ENCODE peak calls at places on chromosomes 7 and 10, in eight cellular contexts. C is HepG2, A is ovary, S is gastrocnemius medialis, G is tibial nerve, W is breast epithelium, P is Peyer's patch, Y is A549. T is an unnamed sample.

GRCh38 chr7:155665957-155666287 is 21.5 kb downstream of the RBM33 start:
- DNase-seq in C (no peak), A (no peak), S (no peak), G (no peak), W (no peak), P (no peak), Y (peak), T (peak)

GRCh38 chr7:41222704-41223103 is 480.2 kb downstream of the INHBA start:
- DNase-seq in C (no peak), A (no peak), S (no peak), G (no peak), W (no peak), P (no peak), Y (no peak), T (no peak)

GRCh38 chr7:27994639-27995038 is 186.0 kb downstream of the JAZF1 start:
- DNase-seq in C (no peak), A (no peak), S (no peak), G (no peak), W (no peak), P (no peak), Y (no peak), T (no peak)

GRCh38 chr10:125276137-125276536 is 115.8 kb upstream of the CTBP2 start:
- DNase-seq in C (no peak), A (no peak), S (no peak), G (no peak), W (no peak), P (no peak), Y (no peak), T (no peak)

GRCh38 chr10:86749835-86750234 is 6.6 kb upstream of the BMPR1A start:
- DNase-seq in C (no peak), A (no peak), S (no peak), G (no peak), W (no peak), P (no peak), Y (no peak), T (no peak)

GRCh38 chr7:108222236-108222892 is 92.2 kb upstream of the LAMB4 start:
- DNase-seq in C (peak), A (no peak), S (no peak), G (no peak), W (no peak), P (no peak), Y (no peak), T (no peak)

GRCh38 chr7:150393325-150393724 is 14.2 kb downstream of the ZNF775 start:
- DNase-seq in C (no peak), A (no peak), S (no peak), G (no peak), W (no peak), P (no peak), Y (no peak), T (no peak)

GRCh38 chr10:62805139-62806092 is 896 bp downstream of the ADO start:
- DNase-seq in C (peak), A (no peak), S (no peak), G (no peak), W (peak), P (peak), Y (peak), T (peak)

GRCh38 chr7:74178632-74179031 is 4.5 kb downstream of the EIF4H start:
- DNase-seq in C (no peak), A (no peak), S (no peak), G (no peak), W (no peak), P (no peak), Y (no peak), T (peak)

GRCh38 chr10:30493609-30494530 is 59.9 kb downstream of the MAP3K8 start:
- DNase-seq in C (peak), A (no peak), S (no peak), G (peak), W (no peak), P (peak), Y (no peak), T (peak)

GRCh38 chr7:140517546-140518369 is 38.5 kb upstream of the MKRN1 start:
- DNase-seq in C (peak), A (peak), S (peak), G (peak), W (peak), P (peak), Y (peak), T (peak)

GRCh38 chr7:150959739-150960734 is 18.1 kb downstream of the KCNH2 start:
- DNase-seq in C (no peak), A (no peak), S (no peak), G (no peak), W (no peak), P (no peak), Y (no peak), T (peak)

GRCh38 chr10:84427903-84428650 is 99.7 kb downstream of the CCSER2 start:
- DNase-seq in C (peak), A (no peak), S (no peak), G (no peak), W (no peak), P (no peak), Y (no peak), T (no peak)

GRCh38 chr10:113539789-113540188 is 13.1 kb upstream of the HABP2 start:
- DNase-seq in C (no peak), A (no peak), S (no peak), G (peak), W (no peak), P (no peak), Y (no peak), T (no peak)

GRCh38 chr10:34474060-34474376 is 341.1 kb downstream of the PARD3 start:
- DNase-seq in C (peak), A (no peak), S (no peak), G (no peak), W (no peak), P (no peak), Y (peak), T (no peak)

GRCh38 chr10:109183366-109183765 is 739.9 kb downstream of the XPNPEP1 start:
- DNase-seq in C (no peak), A (no peak), S (no peak), G (no peak), W (no peak), P (no peak), Y (no peak), T (no peak)

GRCh38 chr7:128108641-128109423 is 77.6 kb upstream of the LRRC4 start:
- DNase-seq in C (no peak), A (peak), S (no peak), G (no peak), W (no peak), P (peak), Y (no peak), T (no peak)

GRCh38 chr10:34743804-34744203 is 71.3 kb downstream of the PARD3 start:
- DNase-seq in C (no peak), A (no peak), S (peak), G (no peak), W (peak), P (no peak), Y (no peak), T (no peak)

GRCh38 chr7:40808409-40808942 is 673.7 kb downstream of the SUGCT start:
- DNase-seq in C (no peak), A (no peak), S (no peak), G (no peak), W (no peak), P (no peak), Y (no peak), T (no peak)

GRCh38 chr10:3526721-3527120 is 258.3 kb downstream of the KLF6 start:
- DNase-seq in C (no peak), A (no peak), S (no peak), G (peak), W (no peak), P (no peak), Y (no peak), T (no peak)

GRCh38 chr10:79547973-79548372 is 12.2 kb downstream of the SFTPA2 start:
- DNase-seq in C (no peak), A (no peak), S (no peak), G (no peak), W (no peak), P (no peak), Y (no peak), T (no peak)

DNA sequence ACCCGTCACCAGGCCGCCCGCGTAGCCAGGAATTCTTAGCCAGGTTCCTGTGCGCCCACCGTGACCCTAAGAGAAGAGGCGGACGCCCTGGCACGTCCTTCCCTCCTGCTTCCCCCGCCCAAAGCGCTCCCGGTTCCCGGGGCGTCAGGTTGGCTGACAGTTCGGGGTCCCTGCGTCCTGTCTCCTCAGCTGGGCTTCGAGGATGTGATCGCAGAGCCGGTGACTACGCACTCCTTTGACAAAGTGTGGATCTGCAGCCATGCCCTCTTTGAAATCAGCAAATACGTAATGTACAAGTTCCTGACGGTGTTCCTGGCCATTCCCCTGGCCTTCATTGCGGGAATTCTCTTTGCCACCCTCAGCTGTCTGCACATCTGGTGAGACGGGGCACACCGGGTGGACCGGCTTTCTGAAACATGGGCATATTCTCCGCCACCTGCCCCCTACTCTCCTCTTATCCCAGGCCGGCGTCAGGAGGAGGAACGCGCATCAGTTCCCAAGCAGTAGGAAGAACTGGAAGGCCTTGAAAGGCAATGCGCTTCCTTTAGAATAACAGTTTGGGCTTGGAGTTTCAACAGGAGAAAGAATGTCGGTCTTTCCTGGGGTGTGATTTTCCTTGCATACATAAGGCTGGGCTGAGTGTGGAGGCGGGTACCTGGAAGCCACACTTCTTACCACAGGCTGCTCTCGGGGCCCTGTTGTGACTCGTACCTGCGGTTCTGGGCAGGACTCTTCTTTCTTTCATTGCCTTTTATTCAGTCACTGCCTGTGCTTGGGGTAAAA is 724 bp downstream of the CAV2 start:
- DNase-seq in C (no peak), A (peak), S (no peak), G (peak), W (peak), P (peak), Y (no peak), T (peak)
- TF ChIP-seq POLR2A in C (no peak), A (no peak), S (no peak), G (no peak), W (no peak), P (no peak), Y (no peak), T (no peak)

GRCh38 chr7:105531797-105532671 is at the start of gene RINT1:
- DNase-seq in C (peak), A (peak), S (peak), G (peak), W (peak), P (peak), Y (peak), T (peak)
- TF ChIP-seq POLR2A in C (peak), A (peak), S (peak), G (peak), W (peak), P (peak), Y (peak), T (peak)

GRCh38 chr10:96466-96865 is 38.8 kb upstream of the ZMYND11 start:
- DNase-seq in C (no peak), A (no peak), S (no peak), G (no peak), W (no peak), P (no peak), Y (no peak), T (no peak)
- TF ChIP-seq POLR2A in C (no peak), A (no peak), S (no peak), G (no peak), W (no peak), P (no peak), Y (no peak), T (no peak)

GRCh38 chr7:119228482-119228881 is 1004.0 kb downstream of the ANKRD7 start:
- DNase-seq in C (no peak), A (no peak), S (no peak), G (no peak), W (no peak), P (no peak), Y (no peak), T (no peak)
- TF ChIP-seq POLR2A in C (no peak), A (no peak), S (no peak), G (no peak), W (no peak), P (no peak), Y (no peak), T (no peak)

GRCh38 chr10:60816624-60817023 is 38.3 kb downstream of the CDK1 start:
- DNase-seq in C (peak), A (no peak), S (peak), G (peak), W (peak), P (no peak), Y (peak), T (peak)
- TF ChIP-seq POLR2A in C (no peak), A (no peak), S (no peak), G (no peak), W (no peak), P (no peak), Y (no peak), T (no peak)

GRCh38 chr10:46031648-46032532 is 1.5 kb upstream of the NCOA4 start:
- DNase-seq in C (peak), A (no peak), S (no peak), G (no peak), W (no peak), P (no peak), Y (no peak), T (peak)

GRCh38 chr10:46026106-46026505 is 4.3 kb downstream of the NCOA4 start:
- DNase-seq in C (no peak), A (no peak), S (no peak), G (no peak), W (no peak), P (no peak), Y (no peak), T (no peak)

GRCh38 chr10:46033602-46034011 is 3.2 kb upstream of the NCOA4 start:
- DNase-seq in C (peak), A (no peak), S (no peak), G (no peak), W (peak), P (no peak), Y (no peak), T (no peak)

GRCh38 chr10:46028584-46029570 is 1.5 kb downstream of the NCOA4 start:
- DNase-seq in C (peak), A (no peak), S (no peak), G (peak), W (no peak), P (no peak), Y (peak), T (peak)

GRCh38 chr10:46030091-46030937 is at the start of gene NCOA4:
- DNase-seq in C (peak), A (peak), S (peak), G (peak), W (peak), P (peak), Y (peak), T (peak)
- TF ChIP-seq POLR2A in C (peak), A (peak), S (peak), G (peak), W (no peak), P (peak), Y (peak), T (peak)

GRCh38 chr7:91263359-91264082 is 712 bp upstream of the FZD1 start:
- DNase-seq in C (no peak), A (peak), S (no peak), G (peak), W (no peak), P (peak), Y (peak), T (peak)

GRCh38 chr7:91265693-91266066 is 1.4 kb downstream of the FZD1 start:
- DNase-seq in C (no peak), A (no peak), S (no peak), G (no peak), W (no peak), P (no peak), Y (no peak), T (no peak)

GRCh38 chr7:91264924-91265681 is 870 bp downstream of the FZD1 start:
- DNase-seq in C (no peak), A (peak), S (peak), G (peak), W (peak), P (peak), Y (no peak), T (peak)

GRCh38 chr7:91266067-91266930 is 2.1 kb downstream of the FZD1 start:
- DNase-seq in C (no peak), A (peak), S (no peak), G (peak), W (peak), P (no peak), Y (no peak), T (no peak)

GRCh38 chr7:91264083-91264923 is at the start of gene FZD1:
- DNase-seq in C (peak), A (peak), S (peak), G (peak), W (peak), P (peak), Y (peak), T (peak)
- TF ChIP-seq POLR2A in C (no peak), A (peak), S (peak), G (peak), W (peak), P (peak), Y (peak), T (peak)

GRCh38 chr10:6069101-6069931 is 7.1 kb upstream of the IL2RA start:
- DNase-seq in C (no peak), A (no peak), S (no peak), G (no peak), W (no peak), P (no peak), Y (no peak), T (no peak)

GRCh38 chr10:6074489-6075301 is 12.5 kb upstream of the IL2RA start:
- DNase-seq in C (no peak), A (no peak), S (no peak), G (no peak), W (no peak), P (no peak), Y (no peak), T (no peak)

GRCh38 chr10:6071181-6072175 is 9.3 kb upstream of the IL2RA start:
- DNase-seq in C (no peak), A (no peak), S (no peak), G (no peak), W (no peak), P (no peak), Y (no peak), T (no peak)

GRCh38 chr10:6070647-6071046 is 8.5 kb upstream of the IL2RA start:
- DNase-seq in C (no peak), A (no peak), S (no peak), G (no peak), W (no peak), P (no peak), Y (no peak), T (no peak)

DNA sequence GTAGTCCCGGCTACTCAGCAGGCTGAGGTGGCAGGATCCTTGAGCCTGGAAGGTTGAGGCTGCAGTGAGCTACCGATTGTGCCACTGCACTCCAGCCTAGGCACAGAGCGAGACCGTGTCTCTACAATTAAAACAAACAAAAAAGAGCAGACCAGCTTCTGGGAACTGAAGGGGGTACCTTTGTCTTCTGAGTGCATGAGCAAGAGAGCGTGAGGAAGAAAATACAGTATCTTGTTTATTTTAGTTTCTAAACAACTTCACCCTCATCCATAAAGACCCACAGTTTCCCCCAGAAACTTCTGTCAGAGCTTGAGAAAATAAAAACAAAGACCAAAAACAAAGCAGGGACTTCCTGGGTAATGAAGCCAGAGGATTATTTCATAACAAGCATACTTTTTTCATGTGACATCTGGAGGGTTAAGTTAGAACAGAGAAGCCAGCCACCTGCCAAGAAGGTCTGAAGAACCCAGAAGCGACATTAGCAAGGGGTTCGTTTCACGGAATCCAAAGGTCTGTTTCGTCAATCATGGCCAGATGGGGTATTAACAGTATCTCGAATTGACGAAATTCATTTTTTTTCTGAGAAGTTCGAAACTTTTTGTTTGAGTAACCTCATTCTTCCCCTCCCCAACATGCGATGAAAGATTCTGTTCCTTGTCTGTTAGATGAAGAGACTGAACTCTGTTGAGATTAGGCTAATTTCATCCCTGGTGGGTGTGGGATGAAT is 10.2 kb upstream of the IL2RA start:
- DNase-seq in C (no peak), A (no peak), S (no peak), G (no peak), W (no peak), P (no peak), Y (no peak), T (no peak)
- TF ChIP-seq POLR2A in C (no peak), A (no peak), S (no peak), G (no peak), W (no peak), P (no peak), Y (no peak), T (no peak)

GRCh38 chr7:105011771-105012502 is 2.1 kb upstream of the KMT2E start:
- DNase-seq in C (no peak), A (peak), S (no peak), G (no peak), W (no peak), P (peak), Y (no peak), T (peak)

GRCh38 chr7:105010538-105011523 is 3.2 kb upstream of the KMT2E start:
- DNase-seq in C (no peak), A (no peak), S (no peak), G (no peak), W (no peak), P (no peak), Y (no peak), T (peak)

GRCh38 chr7:105013283-105013817 is 655 bp upstream of the KMT2E start:
- DNase-seq in C (peak), A (peak), S (peak), G (peak), W (peak), P (peak), Y (peak), T (peak)

GRCh38 chr7:105013818-105014724 is at the start of gene KMT2E:
- DNase-seq in C (peak), A (peak), S (peak), G (peak), W (peak), P (peak), Y (peak), T (peak)

GRCh38 chr7:105012503-105013282 is 1.3 kb upstream of the KMT2E start:
- DNase-seq in C (peak), A (peak), S (peak), G (peak), W (peak), P (peak), Y (peak), T (peak)
- TF ChIP-seq POLR2A in C (peak), A (peak), S (peak), G (peak), W (peak), P (peak), Y (peak), T (peak)

GRCh38 chr7:5431485-5432118 is 8.0 kb upstream of the TNRC18 start:
- DNase-seq in C (no peak), A (no peak), S (no peak), G (no peak), W (no peak), P (no peak), Y (no peak), T (peak)

GRCh38 chr7:5430612-5430947 is 6.9 kb upstream of the TNRC18 start:
- DNase-seq in C (no peak), A (peak), S (no peak), G (no peak), W (no peak), P (no peak), Y (no peak), T (no peak)

GRCh38 chr7:5429253-5429856 is 5.7 kb upstream of the TNRC18 start:
- DNase-seq in C (peak), A (peak), S (no peak), G (no peak), W (peak), P (peak), Y (no peak), T (peak)

GRCh38 chr7:5428470-5429252 is 5.0 kb upstream of the TNRC18 start:
- DNase-seq in C (peak), A (peak), S (no peak), G (peak), W (peak), P (peak), Y (no peak), T (peak)

GRCh38 chr7:5429857-5430611 is 6.4 kb upstream of the TNRC18 start:
- DNase-seq in C (no peak), A (peak), S (no peak), G (no peak), W (peak), P (peak), Y (no peak), T (peak)
- TF ChIP-seq POLR2A in C (no peak), A (no peak), S (no peak), G (no peak), W (no peak), P (peak), Y (no peak), T (no peak)

T was measured in erythroblast.